ENCODE peak calls at places on chromosomes 2 and 18, in nine cellular contexts. W is CD8-positive, alpha-beta memory T cell; G is SK-N-MC; Y is left ventricle myocardium inferior; C is cardiac muscle cell; U is tibial artery; A is GM12878; N is NT2/D1; T is mammary epithelial cell. R is an unnamed sample.

GRCh38 chr2:211103989-211104388 is 547.6 kb downstream of the CPS1 start:
- DNase-seq in A (no peak), C (peak; percentile 26), N (no peak), T (peak; percentile 6), Y (no peak), U (no peak), W (no peak), G (peak; percentile 14), R (no peak)

GRCh38 chr18:53838796-53839195 is 385.7 kb downstream of the MBD2 start:
- DNase-seq in N (no peak), U (no peak), C (no peak), W (no peak), Y (no peak), T (no peak), G (no peak), A (no peak), R (no peak)

GRCh38 chr2:118763797-118764196 is 83.7 kb downstream of the EN1 start:
- DNase-seq in N (no peak), A (no peak), T (no peak), U (no peak), W (no peak), Y (no peak), G (no peak), C (peak; percentile 60), R (peak; percentile 80)

GRCh38 chr2:202032841-202033316 is 776 bp upstream of the FZD7 start:
- DNase-seq in N (no peak), A (no peak), G (no peak), Y (peak; percentile 54), T (peak; percentile 66), C (peak; percentile 27), W (no peak), U (peak; percentile 55), R (peak; percentile 87)

GRCh38 chr2:180017764-180018163 is 10.7 kb upstream of the CWC22 start:
- DNase-seq in A (no peak), C (peak; percentile 84), N (no peak), W (no peak), T (peak; percentile 19), Y (no peak), G (no peak), U (peak; percentile 25), R (no peak)

GRCh38 chr2:47008381-47009280 is 93.0 kb upstream of the MCFD2 start:
- DNase-seq in U (peak; percentile 75), T (no peak), W (no peak), C (peak; percentile 75), Y (peak; percentile 63), N (peak; percentile 79), A (no peak), G (no peak), R (peak; percentile 81)

GRCh38 chr18:53268455-53268854 is 928.5 kb downstream of the DCC start:
- DNase-seq in T (no peak), Y (no peak), U (no peak), W (no peak), G (no peak), A (no peak), N (no peak), C (no peak), R (no peak)

GRCh38 chr2:100285691-100286090 is 36.6 kb downstream of the LONRF2 start:
- DNase-seq in C (peak; percentile 75), N (no peak), U (no peak), A (no peak), Y (no peak), G (no peak), W (no peak), T (no peak), R (no peak)

GRCh38 chr2:120257522-120257921 is 4.9 kb downstream of the RALB start:
- DNase-seq in W (no peak), C (peak; percentile 38), A (no peak), U (no peak), Y (no peak), T (no peak), G (peak; percentile 86), N (no peak), R (peak; percentile 4)

GRCh38 chr2:96117701-96118588 is 1.6 kb upstream of the ADRA2B start:
- DNase-seq in Y (peak; percentile 9), C (no peak), T (no peak), U (no peak), N (no peak), W (no peak), A (no peak), G (no peak), R (peak; percentile 84)

GRCh38 chr2:64338910-64339500 is 115.0 kb upstream of the LGALSL start:
- DNase-seq in A (no peak), T (peak; percentile 40), C (no peak), N (no peak), W (no peak), U (no peak), Y (no peak), G (no peak), R (no peak)

GRCh38 chr2:30222031-30222430 is 9.3 kb upstream of the LBH start:
- DNase-seq in T (no peak), Y (no peak), W (no peak), C (no peak), N (no peak), U (no peak), A (no peak), G (no peak), R (no peak)

GRCh38 chr2:30223413-30223874 is 7.9 kb upstream of the LBH start:
- DNase-seq in A (peak; percentile 55), C (no peak), U (no peak), N (no peak), W (no peak), T (no peak), G (no peak), Y (no peak), R (no peak)

GRCh38 chr2:30225131-30225762 is 6.1 kb upstream of the LBH start:
- DNase-seq in N (no peak), T (peak; percentile 23), U (no peak), W (peak; percentile 33), C (peak; percentile 94), G (no peak), A (no peak), Y (no peak), R (peak; percentile 36)

GRCh38 chr2:30222636-30223360 is 8.5 kb upstream of the LBH start:
- DNase-seq in T (no peak), G (peak; percentile 83), Y (no peak), W (no peak), N (no peak), U (no peak), A (no peak), C (no peak), R (no peak)

DNA sequence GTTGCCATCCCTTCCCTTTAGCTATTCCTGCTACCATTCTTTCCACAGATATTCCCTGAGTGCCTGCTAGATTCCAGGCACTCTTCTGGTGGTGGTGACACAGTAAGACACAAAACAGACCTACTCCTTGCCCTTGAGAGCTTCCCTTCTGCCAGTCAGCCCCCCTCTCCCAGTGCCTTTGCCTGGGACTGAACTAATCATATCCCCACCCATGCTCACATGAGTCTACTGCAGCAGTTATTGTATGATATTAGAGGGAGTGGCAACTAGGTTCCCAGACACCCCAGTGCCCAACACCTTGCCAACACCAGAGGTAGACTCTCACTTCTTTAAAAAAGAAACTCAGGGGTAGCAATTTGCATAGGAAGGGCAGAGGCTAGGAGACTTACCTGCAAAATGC is 7.2 kb upstream of the LBH start:
- DNase-seq in Y (no peak), C (no peak), T (no peak), N (no peak), W (no peak), G (no peak), A (no peak), U (no peak), R (no peak)
- H3K4me3 ChIP-seq in Y (no peak overlapping the region), C (no peak overlapping the region), T (no peak overlapping the region), N (no peak overlapping the region), W (peak overlapping the region; percentile 7), G (no peak overlapping the region), A (no peak overlapping the region), U (no peak overlapping the region), R (no peak overlapping the region)

DNA sequence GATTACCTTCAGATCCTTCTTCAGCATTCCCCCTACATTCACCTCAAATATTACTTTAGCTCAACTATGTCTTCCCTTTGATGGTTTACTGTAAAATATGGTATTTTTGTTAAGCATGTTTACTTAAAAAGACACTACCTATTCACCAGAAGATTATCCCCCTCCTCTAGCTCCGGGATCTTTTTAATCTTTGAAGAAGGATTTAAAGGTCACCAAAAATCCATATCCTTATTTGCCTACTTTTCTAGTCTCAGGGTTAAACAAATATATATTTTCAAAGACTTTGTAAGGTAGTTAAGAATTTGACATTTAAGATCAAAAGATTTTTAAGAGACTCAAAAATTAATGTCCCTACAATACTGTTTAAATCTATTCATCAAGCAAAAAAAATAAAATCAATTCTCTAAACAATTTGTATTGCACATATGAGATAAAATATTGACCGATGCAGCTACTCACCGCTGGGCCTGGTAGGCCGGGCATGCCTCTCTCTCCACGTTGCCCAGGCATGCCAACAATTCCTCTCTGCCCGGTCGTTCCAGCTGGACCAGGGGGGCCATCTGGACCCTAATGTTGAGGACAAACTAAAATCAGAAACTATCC is 76.0 kb downstream of the COL3A1 start:
- DNase-seq in U (no peak), Y (no peak), T (no peak), G (no peak), A (no peak), C (no peak), W (no peak), N (no peak), R (no peak)
- H3K36me3 ChIP-seq in U (peaks cover 73% of the 10 kb centered on the region), Y (peaks cover 36% of the 10 kb centered on the region), T (peaks cover 3% of the 10 kb centered on the region), G (peaks cover 64% of the 10 kb centered on the region), A (no peaks in the 10 kb centered on the region), C (no peaks in the 10 kb centered on the region), W (no peaks in the 10 kb centered on the region), N (peaks cover 7% of the 10 kb centered on the region), R (no peaks in the 10 kb centered on the region)

DNA sequence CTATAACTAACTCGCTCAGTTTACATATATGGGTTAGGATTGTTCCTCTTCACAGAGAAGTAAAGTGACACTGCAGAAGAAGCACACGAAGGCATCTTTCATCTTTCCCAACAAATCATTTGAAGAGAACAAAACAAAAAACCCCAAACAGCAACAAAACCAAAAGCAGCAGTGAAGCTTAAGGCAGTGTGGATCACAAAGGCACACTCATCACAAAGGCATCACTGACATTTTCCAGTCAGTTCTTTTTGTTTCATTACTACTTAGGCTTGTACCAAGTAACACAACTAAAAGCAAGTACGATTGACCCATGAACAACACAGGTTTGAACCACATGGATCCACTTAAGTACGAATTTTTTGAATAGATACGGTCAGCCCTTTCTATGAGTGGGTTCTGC is 75.7 kb downstream of the RNF152 start:
- DNase-seq in Y (no peak), G (no peak), W (no peak), T (no peak), U (no peak), C (no peak), N (no peak), A (no peak), R (no peak)
- H3K4me3 ChIP-seq in Y (no peak overlapping the region), G (no peak overlapping the region), W (no peak overlapping the region), T (no peak overlapping the region), U (no peak overlapping the region), C (no peak overlapping the region), N (no peak overlapping the region), A (no peak overlapping the region), R (no peak overlapping the region)

DNA sequence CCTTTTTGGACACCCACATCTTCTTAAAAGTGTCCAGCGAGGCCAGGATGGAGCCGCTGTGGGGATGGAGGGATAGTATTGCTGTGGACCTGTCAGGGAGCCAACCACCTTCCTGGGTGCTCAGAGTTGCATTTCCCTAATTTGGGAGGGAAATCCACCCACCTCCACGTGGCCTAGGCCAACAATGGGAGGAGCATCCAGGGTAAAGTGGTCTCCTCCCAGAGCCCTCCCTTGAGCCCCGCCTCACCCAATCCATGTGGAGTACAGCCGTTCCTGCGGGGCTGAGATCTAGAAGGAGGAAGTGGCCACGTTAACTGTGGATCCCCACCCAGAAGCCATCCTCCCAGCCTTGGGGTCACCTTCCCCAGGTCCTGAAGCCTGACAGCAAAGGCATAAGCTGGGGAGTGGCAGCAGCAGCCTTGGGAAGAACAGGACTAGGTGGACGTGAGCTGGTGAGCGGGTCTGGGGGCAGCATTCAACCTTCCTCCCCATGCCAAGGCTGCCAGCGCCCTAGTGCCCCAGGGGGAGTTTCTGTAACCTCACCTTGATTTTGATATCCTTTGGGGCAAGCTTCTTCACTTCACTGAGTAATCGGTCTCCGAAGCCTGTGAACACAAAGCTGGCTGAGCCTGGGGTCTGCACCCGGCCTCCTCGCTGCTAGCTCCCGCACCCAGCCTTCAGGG is 6.8 kb downstream of the ACTR1B start:
- DNase-seq in U (no peak), N (no peak), A (no peak), Y (no peak), G (no peak), C (no peak), W (no peak), T (no peak), R (peak; percentile 60)
- H3K36me3 ChIP-seq in U (peaks cover 38% of the 10 kb centered on the region), N (peaks cover 88% of the 10 kb centered on the region), A (peaks cover 6% of the 10 kb centered on the region), Y (peaks cover 51% of the 10 kb centered on the region), G (peaks cover 12% of the 10 kb centered on the region), C (peaks cover 17% of the 10 kb centered on the region), W (peaks cover 23% of the 10 kb centered on the region), T (peaks cover 10% of the 10 kb centered on the region), R (peaks cover 11% of the 10 kb centered on the region)